ENCODE peak calls at places on chromosomes 1 and 21, in six cellular contexts. One of them, this sample, is unnamed.

GRCh38 chr1:29983366-29983765 is 740.0 kb downstream of the MATN1 start:
- DNase-seq in osteocyte: peak
- DNase-seq in PC-3: no peak
- DNase-seq in MCF 10A: no peak
- DNase-seq in kidney epithelial cell: no peak
- DNase-seq in cardiac fibroblast: no peak
- DNase-seq in this sample: no peak

GRCh38 chr1:91400133-91400725 is 4.4 kb downstream of the HFM1 start:
- DNase-seq in osteocyte: no peak
- DNase-seq in PC-3: no peak
- DNase-seq in MCF 10A: peak
- DNase-seq in kidney epithelial cell: no peak
- DNase-seq in cardiac fibroblast: peak
- DNase-seq in this sample: no peak

GRCh38 chr1:88451856-88452255 is 232.2 kb upstream of the PKN2 start:
- DNase-seq in osteocyte: no peak
- DNase-seq in PC-3: no peak
- DNase-seq in MCF 10A: no peak
- DNase-seq in kidney epithelial cell: no peak
- DNase-seq in cardiac fibroblast: no peak
- DNase-seq in this sample: no peak

GRCh38 chr1:206002833-206003532 is at the start of gene RAB7B:
- DNase-seq in osteocyte: peak
- DNase-seq in PC-3: peak
- DNase-seq in MCF 10A: peak
- DNase-seq in kidney epithelial cell: no peak
- DNase-seq in cardiac fibroblast: peak
- DNase-seq in this sample: no peak

GRCh38 chr1:107572674-107573205 is 392.2 kb downstream of the VAV3 start:
- DNase-seq in osteocyte: no peak
- DNase-seq in PC-3: peak
- DNase-seq in MCF 10A: peak
- DNase-seq in kidney epithelial cell: peak
- DNase-seq in cardiac fibroblast: peak
- DNase-seq in this sample: no peak

GRCh38 chr1:26280333-26281042 is 602 bp downstream of the SH3BGRL3 start:
- DNase-seq in osteocyte: no peak
- DNase-seq in PC-3: peak
- DNase-seq in MCF 10A: no peak
- DNase-seq in kidney epithelial cell: no peak
- DNase-seq in cardiac fibroblast: no peak
- DNase-seq in this sample: no peak

GRCh38 chr1:210117198-210117597 is 115.4 kb upstream of the SERTAD4 start:
- DNase-seq in osteocyte: no peak
- DNase-seq in PC-3: no peak
- DNase-seq in MCF 10A: no peak
- DNase-seq in kidney epithelial cell: no peak
- DNase-seq in cardiac fibroblast: no peak
- DNase-seq in this sample: no peak

GRCh38 chr1:230233786-230234185 is 166.7 kb downstream of the GALNT2 start:
- DNase-seq in osteocyte: no peak
- DNase-seq in PC-3: no peak
- DNase-seq in MCF 10A: no peak
- DNase-seq in kidney epithelial cell: no peak
- DNase-seq in cardiac fibroblast: no peak
- DNase-seq in this sample: no peak

GRCh38 chr1:43902058-43902831 is 31.4 kb upstream of the ARTN start:
- DNase-seq in osteocyte: no peak
- DNase-seq in PC-3: no peak
- DNase-seq in MCF 10A: no peak
- DNase-seq in kidney epithelial cell: no peak
- DNase-seq in cardiac fibroblast: no peak
- DNase-seq in this sample: no peak

GRCh38 chr1:111745670-111746613 is 6.7 kb upstream of the INKA2 start:
- DNase-seq in osteocyte: peak
- DNase-seq in PC-3: no peak
- DNase-seq in MCF 10A: no peak
- DNase-seq in kidney epithelial cell: no peak
- DNase-seq in cardiac fibroblast: no peak
- DNase-seq in this sample: no peak

GRCh38 chr1:232226197-232226681 is 403.7 kb downstream of the SIPA1L2 start:
- DNase-seq in osteocyte: no peak
- DNase-seq in PC-3: peak
- DNase-seq in MCF 10A: peak
- DNase-seq in kidney epithelial cell: peak
- DNase-seq in cardiac fibroblast: peak
- DNase-seq in this sample: no peak

GRCh38 chr1:230976825-230977747 is 1.6 kb downstream of the TTC13 start:
- DNase-seq in osteocyte: no peak
- DNase-seq in PC-3: no peak
- DNase-seq in MCF 10A: no peak
- DNase-seq in kidney epithelial cell: no peak
- DNase-seq in cardiac fibroblast: no peak
- DNase-seq in this sample: no peak

GRCh38 chr1:22217811-22218460 is 75.0 kb upstream of the WNT4 start:
- DNase-seq in osteocyte: no peak
- DNase-seq in PC-3: no peak
- DNase-seq in MCF 10A: no peak
- DNase-seq in kidney epithelial cell: no peak
- DNase-seq in cardiac fibroblast: no peak
- DNase-seq in this sample: no peak

GRCh38 chr1:5099558-5099957 is 445.1 kb downstream of the AJAP1 start:
- DNase-seq in osteocyte: no peak
- DNase-seq in PC-3: no peak
- DNase-seq in MCF 10A: no peak
- DNase-seq in kidney epithelial cell: no peak
- DNase-seq in cardiac fibroblast: no peak
- DNase-seq in this sample: no peak

GRCh38 chr1:170126691-170127090 is 19.1 kb upstream of the NTMT2 start:
- DNase-seq in osteocyte: no peak
- DNase-seq in PC-3: no peak
- DNase-seq in MCF 10A: peak
- DNase-seq in kidney epithelial cell: peak
- DNase-seq in cardiac fibroblast: peak
- DNase-seq in this sample: no peak

GRCh38 chr1:2509589-2509988 is 16.8 kb downstream of the PANK4 start:
- DNase-seq in osteocyte: no peak
- DNase-seq in PC-3: no peak
- DNase-seq in MCF 10A: no peak
- DNase-seq in kidney epithelial cell: no peak
- DNase-seq in cardiac fibroblast: no peak
- DNase-seq in this sample: no peak

GRCh38 chr1:207996632-207997031 is 85.7 kb upstream of the CD34 start:
- DNase-seq in osteocyte: no peak
- DNase-seq in PC-3: no peak
- DNase-seq in MCF 10A: no peak
- DNase-seq in kidney epithelial cell: no peak
- DNase-seq in cardiac fibroblast: no peak
- DNase-seq in this sample: no peak

GRCh38 chr1:154403300-154403943 is 1.7 kb upstream of the IL6R start:
- DNase-seq in osteocyte: no peak
- DNase-seq in PC-3: no peak
- DNase-seq in MCF 10A: no peak
- DNase-seq in kidney epithelial cell: no peak
- DNase-seq in cardiac fibroblast: no peak
- DNase-seq in this sample: no peak

GRCh38 chr1:32871364-32872188 is 864 bp upstream of the FNDC5 start:
- DNase-seq in osteocyte: no peak
- DNase-seq in PC-3: no peak
- DNase-seq in MCF 10A: no peak
- DNase-seq in kidney epithelial cell: no peak
- DNase-seq in cardiac fibroblast: no peak
- DNase-seq in this sample: no peak

GRCh38 chr1:1075148-1075935 is 1.2 kb upstream of the RNF223 start:
- DNase-seq in osteocyte: no peak
- DNase-seq in PC-3: no peak
- DNase-seq in MCF 10A: no peak
- DNase-seq in kidney epithelial cell: no peak
- DNase-seq in cardiac fibroblast: no peak
- DNase-seq in this sample: no peak

GRCh38 chr1:15400627-15401026 is 9.1 kb upstream of the EFHD2 start:
- DNase-seq in osteocyte: no peak
- DNase-seq in PC-3: no peak
- DNase-seq in MCF 10A: peak
- DNase-seq in kidney epithelial cell: no peak
- DNase-seq in cardiac fibroblast: no peak
- DNase-seq in this sample: no peak

GRCh38 chr1:181112071-181112929 is 23.8 kb downstream of the IER5 start:
- DNase-seq in osteocyte: no peak
- DNase-seq in PC-3: peak
- DNase-seq in MCF 10A: peak
- DNase-seq in kidney epithelial cell: peak
- DNase-seq in cardiac fibroblast: peak
- DNase-seq in this sample: no peak

GRCh38 chr1:184463680-184464079 is 76.9 kb downstream of the C1orf21 start:
- DNase-seq in osteocyte: no peak
- DNase-seq in PC-3: no peak
- DNase-seq in MCF 10A: no peak
- DNase-seq in kidney epithelial cell: no peak
- DNase-seq in cardiac fibroblast: no peak
- DNase-seq in this sample: no peak

GRCh38 chr1:77847621-77848080 is 40.8 kb upstream of the NEXN start:
- DNase-seq in osteocyte: no peak
- DNase-seq in PC-3: no peak
- DNase-seq in MCF 10A: no peak
- DNase-seq in kidney epithelial cell: no peak
- DNase-seq in cardiac fibroblast: no peak
- DNase-seq in this sample: no peak

GRCh38 chr1:220748091-220748934 is at the start of gene MTARC2:
- DNase-seq in osteocyte: peak
- DNase-seq in PC-3: peak
- DNase-seq in MCF 10A: peak
- DNase-seq in kidney epithelial cell: no peak
- DNase-seq in cardiac fibroblast: peak
- DNase-seq in this sample: peak

GRCh38 chr1:201891451-201892045 is 2.9 kb downstream of the SHISA4 start:
- DNase-seq in osteocyte: no peak
- DNase-seq in PC-3: no peak
- DNase-seq in MCF 10A: no peak
- DNase-seq in kidney epithelial cell: no peak
- DNase-seq in cardiac fibroblast: no peak
- DNase-seq in this sample: no peak

GRCh38 chr1:208201241-208201640 is 42.9 kb downstream of the PLXNA2 start:
- DNase-seq in osteocyte: no peak
- DNase-seq in PC-3: peak
- DNase-seq in MCF 10A: peak
- DNase-seq in kidney epithelial cell: peak
- DNase-seq in cardiac fibroblast: peak
- DNase-seq in this sample: no peak

GRCh38 chr1:216566809-216567208 is 143.6 kb upstream of the USH2A start:
- DNase-seq in osteocyte: no peak
- DNase-seq in PC-3: peak
- DNase-seq in MCF 10A: peak
- DNase-seq in kidney epithelial cell: no peak
- DNase-seq in cardiac fibroblast: peak
- DNase-seq in this sample: no peak
- TF ChIP-seq CTCF in osteocyte: peak
- TF ChIP-seq CTCF in PC-3: peak
- TF ChIP-seq CTCF in MCF 10A: peak
- TF ChIP-seq CTCF in kidney epithelial cell: no peak
- TF ChIP-seq CTCF in cardiac fibroblast: peak
- TF ChIP-seq CTCF in this sample: peak

GRCh38 chr21:26091480-26092018 is 79.0 kb downstream of the APP start:
- DNase-seq in osteocyte: no peak
- DNase-seq in PC-3: peak
- DNase-seq in MCF 10A: no peak
- DNase-seq in kidney epithelial cell: no peak
- DNase-seq in cardiac fibroblast: no peak
- DNase-seq in this sample: no peak
- TF ChIP-seq CTCF in osteocyte: no peak
- TF ChIP-seq CTCF in PC-3: peak
- TF ChIP-seq CTCF in MCF 10A: no peak
- TF ChIP-seq CTCF in kidney epithelial cell: no peak
- TF ChIP-seq CTCF in cardiac fibroblast: peak
- TF ChIP-seq CTCF in this sample: no peak

DNA sequence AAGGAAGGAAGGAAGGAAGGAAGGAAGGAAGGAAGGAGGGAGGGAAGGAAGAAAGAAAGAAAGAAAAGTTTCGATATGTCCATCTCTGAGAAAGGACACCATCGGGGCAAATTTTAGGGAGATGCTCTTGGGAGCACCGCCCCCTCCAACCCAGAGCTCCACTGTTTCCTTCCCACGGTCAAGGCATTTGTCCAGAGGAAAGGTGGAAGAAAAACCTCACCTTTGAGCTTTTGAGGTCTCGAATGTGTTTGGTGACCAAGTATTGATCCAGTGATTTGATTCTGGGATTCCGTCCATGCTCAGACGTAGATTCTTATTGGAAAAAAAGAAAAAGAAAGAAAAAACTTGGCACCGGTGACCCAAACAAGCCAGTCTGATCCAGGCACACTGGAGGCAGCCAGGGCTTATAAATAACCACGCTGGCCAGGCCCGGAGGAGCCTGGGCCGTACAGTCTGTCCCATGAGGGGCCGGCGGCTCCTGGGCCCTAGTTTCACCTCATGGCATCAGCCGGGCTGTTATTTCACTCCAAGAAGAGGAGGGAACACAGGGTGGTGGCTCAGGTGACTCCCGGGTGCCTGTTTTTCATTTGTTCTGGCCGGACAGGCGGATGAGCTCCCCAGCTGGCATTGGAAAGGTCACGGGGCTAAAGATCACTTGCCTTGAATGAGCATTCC is 36.1 kb upstream of the SLC25A33 start:
- DNase-seq in osteocyte: no peak
- DNase-seq in PC-3: no peak
- DNase-seq in MCF 10A: no peak
- DNase-seq in kidney epithelial cell: no peak
- DNase-seq in cardiac fibroblast: no peak
- DNase-seq in this sample: no peak
- TF ChIP-seq CTCF in osteocyte: no peak
- TF ChIP-seq CTCF in PC-3: no peak
- TF ChIP-seq CTCF in MCF 10A: no peak
- TF ChIP-seq CTCF in kidney epithelial cell: no peak
- TF ChIP-seq CTCF in cardiac fibroblast: no peak
- TF ChIP-seq CTCF in this sample: no peak

DNA sequence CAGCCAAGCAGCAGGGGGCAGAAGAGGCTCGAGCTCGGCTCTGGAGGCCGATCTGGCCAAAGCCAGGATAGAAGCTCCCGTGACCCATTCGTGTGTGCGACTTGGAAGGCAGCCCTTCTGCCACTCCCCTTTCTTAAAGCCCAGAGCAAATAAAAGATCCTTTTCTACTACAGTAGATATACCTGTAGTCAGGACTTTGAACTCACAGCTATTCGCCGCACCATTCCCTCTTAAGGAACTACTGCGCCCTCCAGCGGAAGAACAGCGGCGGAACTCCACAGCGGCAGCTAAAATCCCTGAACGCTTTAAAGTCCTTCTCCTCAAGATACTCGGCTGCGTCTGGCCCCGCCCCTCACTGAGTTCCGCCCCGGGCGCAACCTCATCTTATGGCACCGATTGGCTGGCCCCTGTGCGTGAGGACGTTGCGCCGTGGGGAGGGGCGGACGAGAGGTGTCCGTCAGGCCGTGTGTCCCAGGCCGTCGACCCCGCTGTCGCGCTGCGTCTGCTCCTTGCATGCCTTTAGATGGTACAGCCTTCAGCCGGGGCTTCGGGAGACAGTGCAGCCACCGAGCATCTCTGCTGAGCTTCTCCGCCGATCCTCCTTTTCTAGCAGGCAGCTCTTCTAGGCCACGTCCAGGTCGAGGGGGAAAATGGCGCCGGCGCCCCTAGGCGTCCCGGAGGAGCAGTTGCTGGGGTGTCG is at the start of gene LRIG2:
- DNase-seq in osteocyte: peak
- DNase-seq in PC-3: peak
- DNase-seq in MCF 10A: peak
- DNase-seq in kidney epithelial cell: peak
- DNase-seq in cardiac fibroblast: peak
- DNase-seq in this sample: peak
- TF ChIP-seq CTCF in osteocyte: peak
- TF ChIP-seq CTCF in PC-3: peak
- TF ChIP-seq CTCF in MCF 10A: peak
- TF ChIP-seq CTCF in kidney epithelial cell: peak
- TF ChIP-seq CTCF in cardiac fibroblast: peak
- TF ChIP-seq CTCF in this sample: peak